ENCODE peak calls at places on chromosomes 5 and 9, in nine cellular contexts. I is mesenteric fat pad; F is iris pigment epithelial cell; B is skeletal muscle cell; O is stimulated activated CD4-positive, alpha-beta T cell treated with anti-CD3 and anti-CD28 coated beads, Interleukin-4, amount 100 ng/mL, for 24 hours; Z is GM12892; E is A172; D is HAP-1; H is NCI-H510A treated with DMSO at 0.1 percent for 48 hours. X is an unnamed sample.

GRCh38 chr9:101387871-101388506 is 3.2 kb upstream of the BAAT start:
- DNase-seq in I (no peak), F (peak), B (no peak), O (no peak), Z (no peak), E (peak), D (peak), H (peak), X (peak)

GRCh38 chr9:136902259-136902821 is 16.0 kb downstream of the TRAF2 start:
- DNase-seq in I (no peak), F (peak), B (no peak), O (peak), Z (peak), E (peak), D (no peak), H (no peak), X (peak)

GRCh38 chr9:118962426-118962825 is 406.8 kb downstream of the BRINP1 start:
- DNase-seq in I (no peak), F (peak), B (no peak), O (no peak), Z (no peak), E (no peak), D (no peak), H (no peak), X (no peak)

GRCh38 chr5:81626524-81626923 is 124.4 kb downstream of the SSBP2 start:
- DNase-seq in I (no peak), F (peak), B (peak), O (no peak), Z (no peak), E (peak), D (no peak), H (no peak), X (peak)

GRCh38 chr9:85900504-85901201 is 40.3 kb upstream of the NAA35 start:
- DNase-seq in I (no peak), F (peak), B (peak), O (peak), Z (no peak), E (peak), D (peak), H (no peak), X (peak)

GRCh38 chr9:119003218-119003617 is 366.0 kb downstream of the BRINP1 start:
- DNase-seq in I (no peak), F (peak), B (peak), O (no peak), Z (no peak), E (no peak), D (no peak), H (no peak), X (no peak)

GRCh38 chr5:143209881-143210395 is 193.5 kb downstream of the NR3C1 start:
- DNase-seq in I (no peak), F (no peak), B (no peak), O (no peak), Z (no peak), E (no peak), D (no peak), H (no peak), X (no peak)

GRCh38 chr9:131394464-131395026 is 659 bp downstream of the PRRC2B start:
- DNase-seq in I (no peak), F (no peak), B (no peak), O (peak), Z (peak), E (no peak), D (peak), H (no peak), X (peak)

GRCh38 chr5:6365142-6365976 is 13.0 kb downstream of the MED10 start:
- DNase-seq in I (no peak), F (peak), B (no peak), O (no peak), Z (no peak), E (peak), D (no peak), H (no peak), X (no peak)

GRCh38 chr5:75931175-75931574 is 152.0 kb upstream of the SV2C start:
- DNase-seq in I (no peak), F (no peak), B (no peak), O (no peak), Z (no peak), E (no peak), D (no peak), H (no peak), X (no peak)